ENCODE peak calls at places on chromosomes 11 and 22, in seven cellular contexts. One of them, this sample, is unnamed.

GRCh38 chr11:45278721-45279120 is 7.4 kb downstream of the SYT13 start:
- DNase-seq in upper lobe of right lung: no peak
- DNase-seq in HCT116: no peak
- DNase-seq in body of pancreas: no peak
- DNase-seq in fibroblast of mammary gland: no peak
- DNase-seq in heart right ventricle: no peak
- DNase-seq in transverse colon: no peak
- DNase-seq in this sample: no peak

GRCh38 chr11:64876835-64877341 is 1.5 kb downstream of the EHD1 start:
- DNase-seq in heart right ventricle: no peak
- DNase-seq in fibroblast of mammary gland: no peak
- DNase-seq in transverse colon: peak; percentile 58
- DNase-seq in body of pancreas: peak; percentile 59
- DNase-seq in upper lobe of right lung: peak; percentile 84
- DNase-seq in HCT116: no peak
- DNase-seq in this sample: no peak

GRCh38 chr22:44139773-44140172 is 41.0 kb upstream of the PARVG start:
- DNase-seq in fibroblast of mammary gland: no peak
- DNase-seq in transverse colon: no peak
- DNase-seq in HCT116: no peak
- DNase-seq in upper lobe of right lung: no peak
- DNase-seq in heart right ventricle: no peak
- DNase-seq in body of pancreas: no peak
- DNase-seq in this sample: no peak

GRCh38 chr11:35550374-35551036 is 25.1 kb upstream of the PAMR1 start:
- DNase-seq in body of pancreas: no peak
- DNase-seq in fibroblast of mammary gland: peak; percentile 56
- DNase-seq in heart right ventricle: no peak
- DNase-seq in transverse colon: no peak
- DNase-seq in upper lobe of right lung: no peak
- DNase-seq in HCT116: no peak
- DNase-seq in this sample: no peak

GRCh38 chr11:83819936-83820549 is 533.9 kb upstream of the CCDC90B start:
- DNase-seq in body of pancreas: peak; percentile 59
- DNase-seq in upper lobe of right lung: no peak
- DNase-seq in heart right ventricle: peak; percentile 12
- DNase-seq in HCT116: peak; percentile 35
- DNase-seq in fibroblast of mammary gland: peak; percentile 80
- DNase-seq in transverse colon: no peak
- DNase-seq in this sample: peak; percentile 65

GRCh38 chr11:111001091-111001430 is 244.5 kb upstream of the POU2AF2 start:
- DNase-seq in heart right ventricle: no peak
- DNase-seq in body of pancreas: no peak
- DNase-seq in HCT116: no peak
- DNase-seq in upper lobe of right lung: no peak
- DNase-seq in fibroblast of mammary gland: peak; percentile 52
- DNase-seq in transverse colon: no peak
- DNase-seq in this sample: no peak

GRCh38 chr11:72589802-72590761 is 84.1 kb downstream of the PDE2A start:
- DNase-seq in body of pancreas: peak; percentile 69
- DNase-seq in heart right ventricle: peak; percentile 32
- DNase-seq in transverse colon: peak; percentile 53
- DNase-seq in upper lobe of right lung: peak; percentile 74
- DNase-seq in HCT116: no peak
- DNase-seq in fibroblast of mammary gland: peak; percentile 18
- DNase-seq in this sample: no peak

GRCh38 chr11:31809543-31809856 is 1.6 kb downstream of the PAX6 start:
- DNase-seq in heart right ventricle: no peak
- DNase-seq in body of pancreas: no peak
- DNase-seq in transverse colon: no peak
- DNase-seq in HCT116: no peak
- DNase-seq in upper lobe of right lung: no peak
- DNase-seq in fibroblast of mammary gland: no peak
- DNase-seq in this sample: no peak

GRCh38 chr11:116710762-116711161 is 62.0 kb downstream of the BUD13 start:
- DNase-seq in body of pancreas: no peak
- DNase-seq in HCT116: no peak
- DNase-seq in transverse colon: no peak
- DNase-seq in fibroblast of mammary gland: no peak
- DNase-seq in heart right ventricle: no peak
- DNase-seq in upper lobe of right lung: no peak
- DNase-seq in this sample: no peak

GRCh38 chr22:41345807-41346335 is 35.9 kb upstream of the TEF start:
- DNase-seq in body of pancreas: no peak
- DNase-seq in heart right ventricle: no peak
- DNase-seq in fibroblast of mammary gland: no peak
- DNase-seq in HCT116: no peak
- DNase-seq in upper lobe of right lung: no peak
- DNase-seq in transverse colon: no peak
- DNase-seq in this sample: no peak
- H3K4me3 ChIP-seq in body of pancreas: no peak overlapping the region
- H3K4me3 ChIP-seq in heart right ventricle: no peak overlapping the region
- H3K4me3 ChIP-seq in fibroblast of mammary gland: no peak overlapping the region
- H3K4me3 ChIP-seq in HCT116: no peak overlapping the region
- H3K4me3 ChIP-seq in upper lobe of right lung: no peak overlapping the region
- H3K4me3 ChIP-seq in transverse colon: no peak overlapping the region
- H3K4me3 ChIP-seq in this sample: no peak overlapping the region

GRCh38 chr11:94325681-94326080 is 21.3 kb downstream of the IZUMO1R start:
- DNase-seq in fibroblast of mammary gland: peak; percentile 56
- DNase-seq in HCT116: peak; percentile 41
- DNase-seq in heart right ventricle: no peak
- DNase-seq in upper lobe of right lung: peak; percentile 69
- DNase-seq in transverse colon: peak; percentile 48
- DNase-seq in body of pancreas: peak; percentile 16
- DNase-seq in this sample: peak; percentile 14
- TF ChIP-seq CTCF in fibroblast of mammary gland: peak; percentile 65
- TF ChIP-seq CTCF in HCT116: peak; percentile 72
- TF ChIP-seq CTCF in heart right ventricle: no peak
- TF ChIP-seq CTCF in upper lobe of right lung: peak; percentile 37
- TF ChIP-seq CTCF in transverse colon: no peak
- TF ChIP-seq CTCF in body of pancreas: peak; percentile 34
- TF ChIP-seq CTCF in this sample: peak; percentile 93

DNA sequence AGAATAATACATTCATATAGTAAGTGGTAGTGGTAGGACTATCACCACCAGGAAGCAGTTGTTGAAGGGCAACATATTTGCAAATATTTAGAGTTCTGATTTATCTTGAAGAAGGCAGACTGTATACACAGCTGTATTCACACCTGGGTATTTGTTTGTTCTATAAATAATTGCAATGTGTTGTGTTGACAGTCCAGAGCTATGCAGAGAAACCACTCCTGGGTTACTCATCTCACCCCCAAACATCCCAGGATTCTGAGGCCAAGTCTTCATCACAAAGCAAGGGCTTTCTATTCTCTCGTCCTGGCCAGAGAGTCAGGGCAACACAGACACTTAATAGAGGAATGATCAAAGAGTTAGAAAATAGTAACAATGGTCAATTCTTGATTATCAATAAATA is 102.1 kb upstream of the FAT3 start:
- DNase-seq in body of pancreas: no peak
- DNase-seq in HCT116: no peak
- DNase-seq in fibroblast of mammary gland: no peak
- DNase-seq in heart right ventricle: no peak
- DNase-seq in upper lobe of right lung: no peak
- DNase-seq in transverse colon: no peak
- DNase-seq in this sample: no peak
- H3K4me3 ChIP-seq in body of pancreas: no peak overlapping the region
- H3K4me3 ChIP-seq in HCT116: no peak overlapping the region
- H3K4me3 ChIP-seq in fibroblast of mammary gland: no peak overlapping the region
- H3K4me3 ChIP-seq in heart right ventricle: no peak overlapping the region
- H3K4me3 ChIP-seq in upper lobe of right lung: no peak overlapping the region
- H3K4me3 ChIP-seq in transverse colon: no peak overlapping the region
- H3K4me3 ChIP-seq in this sample: no peak overlapping the region

GRCh38 chr11:692824-693414 is 2.1 kb downstream of the DEAF1 start:
- DNase-seq in HCT116: no peak
- DNase-seq in heart right ventricle: no peak
- DNase-seq in upper lobe of right lung: no peak
- DNase-seq in body of pancreas: peak; percentile 67
- DNase-seq in fibroblast of mammary gland: peak; percentile 26
- DNase-seq in transverse colon: no peak
- DNase-seq in this sample: no peak

GRCh38 chr11:693887-694562 is 997 bp downstream of the DEAF1 start:
- DNase-seq in upper lobe of right lung: peak; percentile 73
- DNase-seq in heart right ventricle: no peak
- DNase-seq in body of pancreas: peak; percentile 49
- DNase-seq in fibroblast of mammary gland: no peak
- DNase-seq in transverse colon: peak; percentile 69
- DNase-seq in HCT116: no peak
- DNase-seq in this sample: no peak

GRCh38 chr11:690738-691633 is 4.0 kb downstream of the DEAF1 start:
- DNase-seq in body of pancreas: peak; percentile 50
- DNase-seq in upper lobe of right lung: no peak
- DNase-seq in transverse colon: peak; percentile 68
- DNase-seq in heart right ventricle: no peak
- DNase-seq in fibroblast of mammary gland: no peak
- DNase-seq in HCT116: no peak
- DNase-seq in this sample: no peak

GRCh38 chr11:693415-693831 is 1.6 kb downstream of the DEAF1 start:
- DNase-seq in body of pancreas: no peak
- DNase-seq in fibroblast of mammary gland: peak; percentile 31
- DNase-seq in upper lobe of right lung: no peak
- DNase-seq in HCT116: no peak
- DNase-seq in heart right ventricle: no peak
- DNase-seq in transverse colon: no peak
- DNase-seq in this sample: no peak

DNA sequence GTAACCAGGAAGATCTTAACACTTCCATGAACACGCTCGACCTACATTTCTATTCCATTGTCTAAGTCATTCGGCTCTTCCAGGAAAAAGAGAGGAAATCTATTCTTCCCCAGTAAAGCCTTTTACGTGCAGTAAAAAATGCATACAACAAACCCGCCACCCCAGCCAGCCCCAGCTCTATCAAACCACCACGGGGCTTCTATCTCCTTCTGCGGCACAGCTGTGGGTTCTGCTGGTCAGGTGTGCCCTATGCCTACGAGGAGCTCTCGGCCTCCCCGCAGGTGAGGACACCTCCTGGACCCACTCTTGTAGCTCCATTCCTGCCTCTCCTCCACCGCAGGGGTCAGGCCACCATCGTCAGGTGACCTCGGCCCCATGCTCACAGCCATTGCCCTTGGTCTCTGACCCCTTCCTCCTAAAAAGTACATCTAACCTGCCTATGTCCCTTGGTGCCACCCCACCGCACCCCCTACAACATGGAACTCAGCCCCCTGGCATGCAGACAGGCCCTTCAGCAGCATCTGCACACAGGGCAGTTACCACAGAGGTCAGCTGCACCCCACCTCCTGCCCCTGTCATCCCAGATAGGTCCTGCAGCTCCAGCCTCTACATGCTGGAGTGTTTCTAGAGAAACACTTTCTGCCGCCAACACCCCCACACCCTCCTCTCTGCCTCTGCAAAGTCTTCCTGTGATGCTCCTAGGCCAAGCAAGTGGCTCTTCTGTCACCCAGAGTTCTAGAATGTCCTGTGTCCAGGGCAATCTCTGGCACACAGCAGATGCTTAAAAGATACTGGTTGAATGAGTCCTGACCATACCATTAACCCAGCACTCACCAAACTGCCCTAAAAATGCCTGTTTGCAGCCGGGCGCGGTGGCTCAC is 3.1 kb downstream of the DEAF1 start:
- DNase-seq in transverse colon: no peak
- DNase-seq in HCT116: no peak
- DNase-seq in fibroblast of mammary gland: no peak
- DNase-seq in body of pancreas: no peak
- DNase-seq in heart right ventricle: no peak
- DNase-seq in upper lobe of right lung: no peak
- DNase-seq in this sample: no peak
- TF ChIP-seq CTCF in transverse colon: no peak
- TF ChIP-seq CTCF in HCT116: no peak
- TF ChIP-seq CTCF in fibroblast of mammary gland: no peak
- TF ChIP-seq CTCF in body of pancreas: no peak
- TF ChIP-seq CTCF in heart right ventricle: no peak
- TF ChIP-seq CTCF in upper lobe of right lung: no peak
- TF ChIP-seq CTCF in this sample: no peak

GRCh38 chr22:50675553-50676199 is 3.1 kb downstream of the SHANK3 start:
- DNase-seq in fibroblast of mammary gland: no peak
- DNase-seq in upper lobe of right lung: no peak
- DNase-seq in transverse colon: no peak
- DNase-seq in heart right ventricle: no peak
- DNase-seq in body of pancreas: no peak
- DNase-seq in HCT116: no peak
- DNase-seq in this sample: no peak
- H3K4me3 ChIP-seq in fibroblast of mammary gland: no peak overlapping the region
- H3K4me3 ChIP-seq in upper lobe of right lung: peak overlapping the region; percentile 51
- H3K4me3 ChIP-seq in transverse colon: no peak overlapping the region
- H3K4me3 ChIP-seq in heart right ventricle: peak overlapping the region; percentile 59
- H3K4me3 ChIP-seq in body of pancreas: no peak overlapping the region
- H3K4me3 ChIP-seq in HCT116: peak overlapping the region; percentile 82
- H3K4me3 ChIP-seq in this sample: peak overlapping the region; percentile 51

GRCh38 chr11:117985953-117986887 is at the start of gene IL10RA:
- DNase-seq in HCT116: peak; percentile 39
- DNase-seq in upper lobe of right lung: peak; percentile 94
- DNase-seq in heart right ventricle: peak; percentile 74
- DNase-seq in fibroblast of mammary gland: peak; percentile 43
- DNase-seq in transverse colon: peak; percentile 90
- DNase-seq in body of pancreas: peak; percentile 84
- DNase-seq in this sample: no peak
- TF ChIP-seq CTCF in HCT116: no peak
- TF ChIP-seq CTCF in upper lobe of right lung: no peak
- TF ChIP-seq CTCF in heart right ventricle: no peak
- TF ChIP-seq CTCF in fibroblast of mammary gland: no peak
- TF ChIP-seq CTCF in transverse colon: no peak
- TF ChIP-seq CTCF in body of pancreas: no peak
- TF ChIP-seq CTCF in this sample: peak; percentile 8

GRCh38 chr11:33892906-33893594 is 1.2 kb upstream of the LMO2 start:
- DNase-seq in fibroblast of mammary gland: no peak
- DNase-seq in HCT116: no peak
- DNase-seq in body of pancreas: no peak
- DNase-seq in transverse colon: no peak
- DNase-seq in heart right ventricle: no peak
- DNase-seq in upper lobe of right lung: no peak
- DNase-seq in this sample: no peak
- H3K4me3 ChIP-seq in fibroblast of mammary gland: no peak overlapping the region
- H3K4me3 ChIP-seq in HCT116: no peak overlapping the region
- H3K4me3 ChIP-seq in body of pancreas: no peak overlapping the region
- H3K4me3 ChIP-seq in transverse colon: no peak overlapping the region
- H3K4me3 ChIP-seq in heart right ventricle: no peak overlapping the region
- H3K4me3 ChIP-seq in upper lobe of right lung: no peak overlapping the region
- H3K4me3 ChIP-seq in this sample: no peak overlapping the region

DNA sequence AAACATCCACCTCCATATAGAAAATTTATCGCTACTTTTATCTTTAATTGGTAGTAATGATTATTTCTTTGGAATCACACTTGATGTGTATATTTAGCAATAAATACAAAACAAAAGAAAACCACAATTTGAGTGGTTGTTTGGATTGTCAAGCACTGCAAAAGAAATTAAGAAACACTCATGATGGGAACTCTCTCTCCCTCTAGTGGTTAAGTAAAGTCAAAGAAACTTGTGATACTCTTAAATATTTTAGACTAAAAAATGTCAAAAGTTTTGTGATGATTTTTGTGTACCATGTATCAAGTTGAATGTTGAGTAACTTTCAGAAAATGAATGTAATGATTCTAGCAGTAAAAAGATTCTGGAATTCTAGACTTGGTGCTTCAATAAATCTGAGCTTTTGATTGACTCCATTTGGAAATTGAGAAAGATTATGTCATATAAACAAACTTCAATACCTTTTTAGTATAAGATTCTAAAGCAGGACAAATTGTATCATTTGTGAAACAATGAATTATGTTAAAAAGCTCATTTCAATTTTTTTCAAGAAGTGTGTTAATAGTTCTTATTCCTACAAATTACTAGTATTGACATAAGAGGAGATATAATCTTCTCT is 20.8 kb downstream of the MUC15 start:
- DNase-seq in fibroblast of mammary gland: peak; percentile 63
- DNase-seq in transverse colon: no peak
- DNase-seq in HCT116: no peak
- DNase-seq in upper lobe of right lung: no peak
- DNase-seq in body of pancreas: no peak
- DNase-seq in heart right ventricle: no peak
- DNase-seq in this sample: peak; percentile 7
- TF ChIP-seq CTCF in fibroblast of mammary gland: peak; percentile 63
- TF ChIP-seq CTCF in transverse colon: no peak
- TF ChIP-seq CTCF in HCT116: peak; percentile 21
- TF ChIP-seq CTCF in upper lobe of right lung: peak; percentile 32
- TF ChIP-seq CTCF in body of pancreas: peak; percentile 34
- TF ChIP-seq CTCF in heart right ventricle: no peak
- TF ChIP-seq CTCF in this sample: peak; percentile 48